ENCODE peak calls at places on chromosome 4, in ten cellular contexts. C is left lung; N is lower lobe of right lung; F is IMR-90; R is neural progenitor cell; W is CD8-positive, alpha-beta T cell; S is uterus; T is Peyer's patch; X is cardiac muscle cell; M is fibroblast of lung. Y is an unnamed sample. For H3K27me3, the result is how much of the 10 kb centered on the place peaks cover.

GRCh38 chr4:142035556-142035955 is 399.2 kb downstream of the IL15 start:
- DNase-seq in T (no peak), M (no peak), R (no peak), F (peak), X (no peak), W (no peak), S (no peak), N (no peak), C (no peak), Y (no peak)

GRCh38 chr4:24396988-24397387 is 187.4 kb downstream of the DHX15 start:
- DNase-seq in M (no peak), N (no peak), R (no peak), T (no peak), X (no peak), F (no peak), S (no peak), C (no peak), W (no peak), Y (no peak)

GRCh38 chr4:113971706-113972360 is 7.6 kb downstream of the ARSJ start:
- DNase-seq in T (no peak), N (no peak), S (no peak), R (no peak), M (peak), W (no peak), F (peak), C (no peak), X (no peak), Y (no peak)

GRCh38 chr4:183658362-183659028 is 490 bp downstream of the RWDD4 start:
- DNase-seq in F (peak), S (no peak), N (peak), C (peak), R (peak), M (no peak), W (no peak), X (peak), T (peak), Y (no peak)

GRCh38 chr4:102843938-102844337 is 16.6 kb upstream of the UBE2D3 start:
- DNase-seq in W (no peak), C (no peak), T (no peak), M (no peak), N (no peak), F (no peak), R (no peak), S (no peak), X (no peak), Y (no peak)

GRCh38 chr4:154908168-154908567 is 127.1 kb downstream of the RBM46 start:
- DNase-seq in X (no peak), F (no peak), W (no peak), M (no peak), C (no peak), S (no peak), N (no peak), T (no peak), R (no peak), Y (no peak)

GRCh38 chr4:156377036-156377700 is 423.5 kb upstream of the CTSO start:
- DNase-seq in C (no peak), N (no peak), M (peak), S (no peak), F (peak), T (no peak), X (no peak), R (no peak), W (no peak), Y (no peak)

GRCh38 chr4:140305053-140305452 is 68.4 kb upstream of the SCOC start:
- DNase-seq in S (no peak), X (no peak), C (no peak), R (no peak), T (no peak), W (no peak), M (no peak), N (no peak), F (no peak), Y (no peak)

GRCh38 chr4:55547461-55547770 is 707 bp upstream of the CLOCK start:
- DNase-seq in X (peak), N (no peak), M (peak), R (peak), T (no peak), S (no peak), C (peak), F (no peak), W (no peak), Y (no peak)

GRCh38 chr4:55633903-55634302 is 2.2 kb downstream of the NMU start:
- DNase-seq in M (no peak), W (no peak), S (no peak), T (no peak), C (no peak), N (no peak), X (no peak), F (no peak), R (peak), Y (no peak)

GRCh38 chr4:3075652-3075981 is 1.1 kb downstream of the HTT start:
- DNase-seq in W (no peak), M (no peak), R (no peak), C (no peak), T (no peak), X (no peak), N (no peak), F (no peak), S (no peak), Y (no peak)

GRCh38 chr4:93394488-93395185 is 433.9 kb upstream of the ATOH1 start:
- DNase-seq in C (no peak), S (no peak), M (peak), W (no peak), N (no peak), T (no peak), R (no peak), X (no peak), F (peak), Y (no peak)

GRCh38 chr4:136699905-136700304 is 832.4 kb downstream of the PCDH18 start:
- DNase-seq in R (no peak), S (no peak), M (no peak), X (no peak), T (no peak), N (no peak), F (no peak), W (no peak), C (no peak), Y (no peak)

GRCh38 chr4:3481783-3482397 is 18.8 kb downstream of the DOK7 start:
- DNase-seq in S (no peak), F (no peak), R (no peak), N (no peak), M (no peak), C (peak), T (no peak), W (no peak), X (no peak), Y (no peak)

GRCh38 chr4:65139998-65140397 is 530.3 kb downstream of the EPHA5 start:
- DNase-seq in R (no peak), N (no peak), T (no peak), W (no peak), F (no peak), M (no peak), C (no peak), S (no peak), X (no peak), Y (no peak)

GRCh38 chr4:752196-752861 is 46.7 kb downstream of the PCGF3 start:
- DNase-seq in N (peak), X (no peak), M (no peak), T (no peak), S (no peak), F (peak), C (peak), R (no peak), W (no peak), Y (no peak)

GRCh38 chr4:34182346-34182745 is 2062.0 kb downstream of the ARAP2 start:
- DNase-seq in S (no peak), T (no peak), X (no peak), C (no peak), R (no peak), N (no peak), F (peak), W (no peak), M (peak), Y (no peak)

GRCh38 chr4:39469429-39470077 is 10.7 kb downstream of the LIAS start:
- DNase-seq in F (peak), M (peak), R (peak), N (no peak), S (peak), W (no peak), C (no peak), X (peak), T (no peak), Y (no peak)

GRCh38 chr4:159768011-159768410 is 665.1 kb downstream of the RAPGEF2 start:
- DNase-seq in N (no peak), C (no peak), T (no peak), R (no peak), F (no peak), M (no peak), S (no peak), X (no peak), W (no peak), Y (no peak)

GRCh38 chr4:182062936-182063335 is 180.3 kb upstream of the TENM3 start:
- DNase-seq in N (no peak), S (no peak), X (peak), F (peak), W (no peak), T (no peak), M (peak), R (no peak), C (no peak), Y (no peak)

GRCh38 chr4:76498550-76498949 is 63.5 kb downstream of the SHROOM3 start:
- DNase-seq in M (peak), C (no peak), F (no peak), S (no peak), N (no peak), R (no peak), W (no peak), T (no peak), X (no peak), Y (no peak)

GRCh38 chr4:187433141-187433540 is 562.4 kb upstream of the ZFP42 start:
- DNase-seq in M (no peak), T (no peak), S (no peak), W (no peak), C (no peak), R (no peak), X (no peak), N (no peak), F (no peak), Y (no peak)

GRCh38 chr4:117385531-117385930 is 300.2 kb upstream of the TRAM1L1 start:
- DNase-seq in C (no peak), F (peak), M (no peak), N (no peak), T (no peak), R (no peak), S (no peak), W (no peak), X (no peak), Y (no peak)

GRCh38 chr4:80420638-80421037 is 85.1 kb downstream of the CFAP299 start:
- DNase-seq in F (no peak), M (no peak), C (no peak), R (no peak), N (no peak), T (no peak), X (no peak), S (no peak), W (no peak), Y (no peak)

GRCh38 chr4:136078971-136079370 is 1453.3 kb downstream of the PCDH18 start:
- DNase-seq in F (peak), M (peak), X (no peak), W (no peak), T (no peak), N (no peak), R (no peak), S (no peak), C (no peak), Y (no peak)

GRCh38 chr4:38073596-38074234 is 113.5 kb downstream of the PTTG2 start:
- DNase-seq in F (no peak), M (no peak), S (no peak), R (no peak), T (no peak), C (no peak), X (no peak), N (no peak), W (no peak), Y (no peak)

GRCh38 chr4:38077791-38078489 is 117.7 kb downstream of the PTTG2 start:
- DNase-seq in C (no peak), F (no peak), W (no peak), M (no peak), R (no peak), S (no peak), N (no peak), X (no peak), T (no peak), Y (no peak)

GRCh38 chr4:38078590-38079381 is 118.6 kb downstream of the PTTG2 start:
- DNase-seq in F (peak), S (no peak), X (no peak), N (no peak), R (no peak), C (no peak), W (no peak), T (peak), M (peak), Y (no peak)

GRCh38 chr4:38075370-38076152 is 115.4 kb downstream of the PTTG2 start:
- DNase-seq in M (peak), X (no peak), R (no peak), N (no peak), F (peak), S (no peak), C (no peak), W (no peak), T (no peak), Y (no peak)

DNA sequence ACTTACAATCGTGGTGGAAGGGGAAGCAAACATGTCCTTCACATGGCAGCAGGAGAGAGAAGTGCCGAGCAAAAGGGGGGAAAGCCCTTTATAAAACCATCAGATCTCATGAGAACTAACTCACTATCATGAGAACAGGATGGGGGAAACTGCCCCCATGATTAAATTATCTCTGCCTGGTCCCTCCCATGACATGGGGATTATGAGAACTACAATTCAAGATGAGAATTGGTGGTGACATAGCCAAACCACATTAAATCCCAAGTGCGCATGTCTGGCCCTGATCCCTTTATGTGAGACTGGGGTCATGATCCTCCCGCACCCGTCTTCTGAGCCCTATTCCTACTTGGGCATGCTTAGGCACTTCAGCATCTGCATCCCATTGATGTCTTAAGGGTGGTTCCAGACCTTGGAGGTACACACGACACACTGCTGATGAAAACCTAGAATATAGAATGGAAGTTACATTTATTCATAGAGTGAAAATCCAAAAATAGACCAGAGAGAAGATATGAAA is 116.0 kb downstream of the PTTG2 start:
- DNase-seq in W (no peak), F (no peak), N (no peak), R (no peak), S (no peak), C (no peak), X (no peak), T (no peak), M (no peak), Y (no peak)
- H3K27ac ChIP-seq in W (no peak), F (no peak), N (peak), R (no peak), S (peak), C (peak), X (no peak), T (peak), M (no peak), Y (no peak)

DNA sequence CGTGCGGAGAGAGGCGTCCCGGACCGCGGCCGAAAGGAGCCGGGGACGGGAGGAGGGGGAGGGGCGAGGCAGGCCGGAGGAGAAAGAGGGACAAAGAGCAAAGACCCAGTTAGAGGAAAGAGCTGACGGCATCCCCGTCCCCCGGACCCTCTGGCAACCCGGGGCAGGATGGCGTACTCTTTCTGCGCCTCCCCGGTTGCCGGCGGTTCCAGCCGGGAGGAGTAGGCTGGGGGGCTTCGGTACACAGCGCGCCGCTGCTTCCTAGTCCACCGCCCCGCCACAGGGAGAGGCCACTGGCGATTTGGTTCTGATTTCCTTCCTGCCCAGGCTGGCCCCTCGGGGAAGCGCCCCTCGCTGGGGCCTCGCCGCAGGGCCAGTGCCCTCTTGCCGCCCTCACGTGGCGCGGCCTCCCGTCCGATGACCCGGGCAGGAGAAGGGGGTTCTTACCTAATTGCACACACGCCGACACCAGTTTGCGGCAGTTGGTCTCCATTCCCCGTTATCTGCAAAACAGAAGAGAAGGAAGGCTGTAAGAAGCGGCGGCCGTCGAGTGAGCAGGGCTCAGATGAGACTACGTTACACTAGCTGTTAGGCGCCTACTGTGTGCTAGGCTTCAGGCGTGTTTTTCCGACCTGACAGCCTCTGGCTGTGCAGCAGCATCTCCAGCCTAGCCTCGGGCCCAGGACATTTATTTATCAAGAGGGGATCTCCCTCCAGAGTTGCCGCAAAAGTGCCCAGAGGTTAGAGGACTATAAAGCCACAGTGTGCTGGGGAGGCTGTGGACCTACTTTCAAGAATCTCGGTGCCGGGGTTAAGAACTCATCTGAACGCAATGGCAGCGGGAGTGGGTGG is 9.9 kb upstream of the PITX2 start:
- DNase-seq in N (no peak), R (peak), S (no peak), W (no peak), C (no peak), T (no peak), M (no peak), X (no peak), F (no peak), Y (no peak)
- H3K27me3 ChIP-seq in N (half or more), R (half or more), S (half or more), W (half or more), C (half or more), T (under half), M (half or more), X (half or more), F (half or more), Y (half or more)

GRCh38 chr4:8410641-8411271 is 29.8 kb downstream of the ACOX3 start:
- DNase-seq in S (peak), N (peak), C (no peak), T (peak), F (peak), M (peak), W (no peak), X (peak), R (peak), Y (no peak)
- TF ChIP-seq CTCF in S (peak), N (peak), C (no peak), T (peak), F (peak), M (peak), W (no peak), X (peak), R (peak), Y (no peak)

DNA sequence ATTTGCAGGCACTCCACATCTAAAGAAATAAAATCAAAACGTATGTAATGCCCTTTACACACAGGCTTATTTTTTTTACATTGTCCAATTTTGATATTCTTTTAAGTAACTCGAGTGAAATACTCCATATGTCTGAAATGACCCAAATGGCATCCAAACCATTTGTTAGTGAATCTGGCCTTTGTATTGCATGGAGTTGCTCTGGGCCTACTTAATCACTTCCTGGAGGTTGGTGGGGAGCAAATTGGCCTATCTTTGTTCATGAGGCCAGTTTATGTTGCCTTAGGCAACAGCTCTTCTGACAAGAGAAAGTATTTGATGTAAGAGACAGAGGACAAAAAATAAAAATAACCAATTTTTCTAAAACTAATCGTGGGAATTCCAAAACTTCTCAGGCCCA is 47.6 kb upstream of the TMEM131L start:
- DNase-seq in R (no peak), F (peak), X (no peak), M (peak), S (no peak), C (no peak), W (no peak), N (no peak), T (no peak), Y (no peak)
- H3K27ac ChIP-seq in R (peak), F (no peak), X (no peak), M (no peak), S (no peak), C (no peak), W (no peak), N (no peak), T (no peak), Y (no peak)

DNA sequence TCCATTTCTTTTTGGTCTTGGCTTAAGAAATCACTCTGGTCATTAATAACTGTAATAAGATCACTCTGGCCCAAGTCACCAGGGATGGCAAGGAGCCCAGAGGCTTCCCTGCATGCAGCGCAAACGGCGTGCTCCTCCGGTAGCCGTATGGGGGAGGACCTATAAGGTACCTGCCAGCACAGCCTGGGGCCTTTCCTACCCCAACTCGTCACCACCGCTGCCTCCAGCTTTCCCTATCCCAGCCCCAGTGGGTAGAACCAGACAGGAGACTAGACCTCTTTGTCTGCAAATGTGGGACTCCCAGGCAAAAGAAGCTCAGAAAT is 25.9 kb downstream of the HAND2 start:
- DNase-seq in R (no peak), X (no peak), S (peak), F (no peak), W (no peak), M (no peak), N (no peak), T (no peak), C (no peak), Y (no peak)
- H3K27me3 ChIP-seq in R (half or more), X (under half), S (under half), F (half or more), W (half or more), M (under half), N (half or more), T (under half), C (half or more), Y (half or more)

GRCh38 chr4:90798948-90799347 is 671.8 kb downstream of the CCSER1 start:
- DNase-seq in R (no peak), X (no peak), F (no peak), W (no peak), T (no peak), N (no peak), S (no peak), M (no peak), C (no peak), Y (no peak)
- TF ChIP-seq CTCF in R (no peak), X (no peak), F (no peak), W (no peak), T (no peak), N (no peak), S (no peak), M (no peak), C (no peak), Y (no peak)

DNA sequence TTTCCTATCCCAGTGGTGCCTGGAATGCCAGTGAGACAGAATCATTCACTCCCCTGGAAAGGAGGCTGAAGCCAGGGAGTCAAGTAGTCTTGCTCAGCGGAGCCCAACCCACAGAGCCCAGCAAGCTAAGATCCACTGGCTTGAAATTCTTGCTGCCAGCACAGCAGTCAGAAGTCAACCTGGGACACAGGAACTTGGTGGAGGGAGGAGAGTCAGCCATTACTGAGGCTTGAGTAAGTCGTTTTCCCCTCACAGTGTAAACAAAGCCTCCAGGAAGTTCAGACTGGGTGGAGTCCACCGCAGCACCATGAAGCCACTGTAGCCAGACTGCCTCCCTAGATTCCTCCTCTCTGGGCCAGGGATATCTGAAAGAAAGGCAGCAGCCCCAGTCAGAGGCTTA is 283.2 kb upstream of the CPEB2 start:
- DNase-seq in R (no peak), X (no peak), M (peak), N (peak), F (peak), T (no peak), S (no peak), W (no peak), C (peak), Y (no peak)
- H3K27ac ChIP-seq in R (no peak), X (no peak), M (no peak), N (no peak), F (no peak), T (no peak), S (no peak), W (no peak), C (peak), Y (no peak)

DNA sequence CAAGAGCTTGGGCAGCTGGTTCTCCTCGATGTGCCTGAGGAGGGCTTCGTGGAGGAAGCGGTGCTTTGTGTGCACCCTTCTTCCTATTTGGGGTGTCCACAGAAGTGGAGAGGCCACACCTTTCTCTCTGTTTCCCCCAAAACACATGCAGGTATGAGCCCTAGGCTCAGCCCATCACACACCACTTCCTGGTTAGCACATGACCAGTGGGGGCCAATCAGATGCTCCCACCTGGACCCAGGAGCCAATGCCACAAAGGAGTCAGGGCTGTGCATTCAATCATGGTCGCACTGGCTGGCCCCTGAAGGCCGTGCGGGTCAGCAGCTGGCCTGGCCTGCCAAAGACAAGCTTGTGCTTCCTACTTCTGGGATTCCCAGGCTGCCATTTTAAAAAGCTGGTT is 51.4 kb downstream of the PPP2R2C start:
- DNase-seq in X (no peak), N (no peak), R (no peak), M (no peak), C (no peak), F (no peak), S (no peak), W (no peak), T (no peak), Y (no peak)
- H3K27me3 ChIP-seq in X (under half), N (under half), R (under half), M (under half), C (under half), F (under half), S (under half), W (under half), T (under half), Y (under half)